ENCODE peak calls at places on chromosomes 16 and 17, in five cellular contexts. U, S, W, O and C are unnamed samples.

GRCh38 chr16:80004113-80004512 is 403.6 kb upstream of the MAF start:
- DNase-seq in U (no peak), S (no peak), W (no peak), O (no peak), C (no peak)

GRCh38 chr17:2174471-2175293 is 119.8 kb downstream of the HIC1 start:
- DNase-seq in U (peak; percentile 27), S (peak; percentile 95), W (peak; percentile 62), O (peak; percentile 98), C (peak; percentile 88)

GRCh38 chr17:55496094-55496881 is 15.0 kb downstream of the SMIM36 start:
- DNase-seq in U (no peak), S (peak; percentile 87), W (peak; percentile 93), O (peak; percentile 4), C (no peak)

GRCh38 chr16:89909777-89910716 is 8.6 kb upstream of the MC1R start:
- DNase-seq in U (peak; percentile 91), S (peak; percentile 73), W (peak; percentile 79), O (no peak), C (peak; percentile 71)

GRCh38 chr16:9236319-9236718 is 144.9 kb downstream of the HAPSTR1 start:
- DNase-seq in U (no peak), S (no peak), W (no peak), O (no peak), C (no peak)

GRCh38 chr17:17554266-17554665 is 37.2 kb downstream of the PEMT start:
- DNase-seq in U (no peak), S (no peak), W (no peak), O (no peak), C (no peak)

GRCh38 chr16:12231666-12232065 is 255.1 kb downstream of the SNX29 start:
- DNase-seq in U (no peak), S (peak; percentile 77), W (peak; percentile 11), O (peak; percentile 49), C (no peak)

GRCh38 chr17:36602030-36602737 is 801 bp downstream of the MRM1 start:
- DNase-seq in U (peak; percentile 46), S (peak; percentile 10), W (peak; percentile 22), O (no peak), C (no peak)

GRCh38 chr17:38572665-38573365 is 32.9 kb downstream of the SRCIN1 start:
- DNase-seq in U (peak; percentile 77), S (no peak), W (peak; percentile 23), O (no peak), C (no peak)

GRCh38 chr17:35011671-35012216 is 31.4 kb downstream of the LIG3 start:
- DNase-seq in U (no peak), S (no peak), W (no peak), O (no peak), C (no peak)

GRCh38 chr17:30401097-30401496 is 22.4 kb downstream of the CPD start:
- DNase-seq in U (no peak), S (no peak), W (no peak), O (no peak), C (no peak)

GRCh38 chr17:7029659-7030058 is 6.2 kb upstream of the SLC16A13 start:
- DNase-seq in U (no peak), S (no peak), W (no peak), O (no peak), C (no peak)

GRCh38 chr16:25395528-25395927 is 137.9 kb upstream of the ZKSCAN2 start:
- DNase-seq in U (peak; percentile 57), S (no peak), W (no peak), O (no peak), C (no peak)
- TF ChIP-seq CTCF in U (peak; percentile 55), S (no peak), W (no peak), O (no peak), C (no peak)

GRCh38 chr16:1152651-1153259 is at the start of gene CACNA1H:
- DNase-seq in U (peak; percentile 75), S (no peak), W (no peak), O (no peak), C (peak; percentile 82)
- TF ChIP-seq CTCF in U (peak; percentile 7), S (peak; percentile 7), W (peak; percentile 74), O (peak; percentile 25), C (no peak)

GRCh38 chr16:60310836-60311445 is 1576.8 kb upstream of the GOT2 start:
- DNase-seq in U (peak; percentile 20), S (no peak), W (no peak), O (no peak), C (no peak)
- TF ChIP-seq CTCF in U (no peak), S (no peak), W (no peak), O (no peak), C (no peak)

GRCh38 chr16:19396555-19397011 is 21.1 kb upstream of the TMC5 start:
- DNase-seq in U (no peak), S (no peak), W (peak; percentile 85), O (no peak), C (no peak)

GRCh38 chr16:19400709-19401108 is 17.0 kb upstream of the TMC5 start:
- DNase-seq in U (peak; percentile 48), S (no peak), W (no peak), O (no peak), C (no peak)
- TF ChIP-seq CTCF in U (peak; percentile 37), S (no peak), W (peak; percentile 6), O (no peak), C (no peak)

GRCh38 chr16:31298958-31299357 is 39.2 kb downstream of the ITGAM start:
- DNase-seq in U (no peak), S (peak; percentile 4), W (peak; percentile 23), O (no peak), C (no peak)
- TF ChIP-seq CTCF in U (peak; percentile 26), S (peak; percentile 18), W (peak; percentile 44), O (peak; percentile 19), C (no peak)

GRCh38 chr17:54172096-54172495 is 349.4 kb downstream of the KIF2B start:
- DNase-seq in U (no peak), S (no peak), W (no peak), O (no peak), C (no peak)

GRCh38 chr17:54177606-54178308 is 355.0 kb downstream of the KIF2B start:
- DNase-seq in U (no peak), S (no peak), W (no peak), O (no peak), C (no peak)

GRCh38 chr17:54172654-54173316 is 350.1 kb downstream of the KIF2B start:
- DNase-seq in U (peak; percentile 67), S (peak; percentile 9), W (peak; percentile 41), O (no peak), C (no peak)
- TF ChIP-seq CTCF in U (peak; percentile 75), S (peak; percentile 14), W (peak; percentile 66), O (no peak), C (no peak)